ENCODE peak calls at places on chromosomes 13 and 19, in six cellular contexts. F, Y, Z, D, X and L are unnamed samples.

GRCh38 chr19:47111081-47111589 is 2.4 kb downstream of the ZC3H4 start:
- DNase-seq in F (peak; percentile 18), Y (no peak), Z (no peak), D (no peak), X (peak; percentile 35), L (no peak)

GRCh38 chr19:23286477-23286876 is 36.3 kb upstream of the ZNF724 start:
- DNase-seq in F (peak; percentile 40), Y (no peak), Z (no peak), D (no peak), X (no peak), L (no peak)

GRCh38 chr13:79450110-79450509 is 30.8 kb upstream of the NDFIP2 start:
- DNase-seq in F (no peak), Y (no peak), Z (no peak), D (no peak), X (no peak), L (no peak)

GRCh38 chr19:46818812-46819211 is 30.4 kb upstream of the SLC1A5 start:
- DNase-seq in F (peak; percentile 9), Y (no peak), Z (no peak), D (no peak), X (no peak), L (no peak)

GRCh38 chr19:34411216-34411615 is 7.0 kb downstream of the PDCD2L start:
- DNase-seq in F (no peak), Y (no peak), Z (no peak), D (no peak), X (no peak), L (no peak)

GRCh38 chr13:99316657-99317244 is 9.6 kb upstream of the GPR183 start:
- DNase-seq in F (no peak), Y (no peak), Z (peak; percentile 70), D (no peak), X (no peak), L (no peak)

GRCh38 chr19:44925114-44925891 is 10.9 kb downstream of the APOC1 start:
- DNase-seq in F (no peak), Y (no peak), Z (peak; percentile 40), D (no peak), X (no peak), L (no peak)

GRCh38 chr13:98254541-98254940 is 77.5 kb upstream of the RNF113B start:
- DNase-seq in F (no peak), Y (no peak), Z (no peak), D (peak; percentile 61), X (no peak), L (no peak)

GRCh38 chr13:112833551-112834257 is 135.3 kb upstream of the MCF2L start:
- DNase-seq in F (no peak), Y (no peak), Z (no peak), D (no peak), X (no peak), L (no peak)

GRCh38 chr13:29422015-29422414 is 173.5 kb downstream of the SLC7A1 start:
- DNase-seq in F (no peak), Y (no peak), Z (no peak), D (no peak), X (no peak), L (no peak)

GRCh38 chr19:55069137-55069858 is 6.3 kb upstream of the RDH13 start:
- DNase-seq in F (peak; percentile 91), Y (no peak), Z (peak; percentile 67), D (no peak), X (no peak), L (no peak)

GRCh38 chr19:49097453-49098288 is 12.4 kb downstream of the SNRNP70 start:
- DNase-seq in F (peak; percentile 66), Y (peak; percentile 51), Z (peak; percentile 72), D (no peak), X (peak; percentile 52), L (peak; percentile 73)

GRCh38 chr13:75318138-75318833 is 163.7 kb downstream of the TBC1D4 start:
- DNase-seq in F (no peak), Y (no peak), Z (no peak), D (no peak), X (no peak), L (no peak)

GRCh38 chr19:6252066-6252465 is 27.7 kb downstream of the MLLT1 start:
- DNase-seq in F (no peak), Y (no peak), Z (no peak), D (no peak), X (no peak), L (no peak)

GRCh38 chr19:48807590-48808308 is 3.1 kb downstream of the BCAT2 start:
- DNase-seq in F (no peak), Y (no peak), Z (no peak), D (no peak), X (no peak), L (no peak)

GRCh38 chr13:26062853-26063444 is 11.1 kb upstream of the SHISA2 start:
- DNase-seq in F (peak; percentile 42), Y (no peak), Z (no peak), D (peak; percentile 11), X (no peak), L (no peak)

GRCh38 chr19:15105044-15105443 is 2.2 kb upstream of the SYDE1 start:
- DNase-seq in F (no peak), Y (no peak), Z (no peak), D (no peak), X (no peak), L (no peak)

GRCh38 chr13:20981370-20982095 is 79.0 kb upstream of the XPO4 start:
- DNase-seq in F (no peak), Y (no peak), Z (no peak), D (no peak), X (no peak), L (no peak)

GRCh38 chr13:47117268-47117667 is 220.4 kb upstream of the HTR2A start:
- DNase-seq in F (no peak), Y (no peak), Z (no peak), D (peak; percentile 11), X (no peak), L (no peak)

GRCh38 chr19:3054972-3055740 is 7.1 kb downstream of the TLE5 start:
- DNase-seq in F (no peak), Y (no peak), Z (no peak), D (no peak), X (no peak), L (no peak)

GRCh38 chr13:28717170-28717569 is 1.6 kb downstream of the SLC46A3 start:
- DNase-seq in F (no peak), Y (no peak), Z (no peak), D (no peak), X (no peak), L (no peak)

GRCh38 chr13:28440774-28441532 is 54.0 kb downstream of the FLT1 start:
- DNase-seq in F (no peak), Y (no peak), Z (no peak), D (no peak), X (no peak), L (no peak)

GRCh38 chr13:95710313-95710712 is 33.4 kb downstream of the DNAJC3 start:
- DNase-seq in F (no peak), Y (no peak), Z (no peak), D (peak; percentile 23), X (no peak), L (no peak)

GRCh38 chr19:14361824-14362223 is 19.4 kb upstream of the ADGRE5 start:
- DNase-seq in F (peak; percentile 41), Y (no peak), Z (no peak), D (no peak), X (no peak), L (no peak)

GRCh38 chr19:12783849-12784393 is 7.4 kb upstream of the JUNB start:
- DNase-seq in F (no peak), Y (no peak), Z (peak; percentile 58), D (no peak), X (no peak), L (no peak)

GRCh38 chr19:39014037-39014436 is 18.3 kb downstream of the FBXO27 start:
- DNase-seq in F (peak; percentile 9), Y (no peak), Z (no peak), D (no peak), X (no peak), L (no peak)

GRCh38 chr13:32829676-32830091 is 186.5 kb upstream of the KL start:
- DNase-seq in F (no peak), Y (no peak), Z (no peak), D (no peak), X (no peak), L (no peak)

GRCh38 chr19:43470288-43470687 is 4.9 kb upstream of the LYPD3 start:
- DNase-seq in F (no peak), Y (peak; percentile 52), Z (no peak), D (no peak), X (no peak), L (no peak)

GRCh38 chr13:52053460-52053859 is 29.0 kb downstream of the UTP14C start:
- DNase-seq in F (no peak), Y (no peak), Z (no peak), D (no peak), X (no peak), L (no peak)

GRCh38 chr13:74026753-74027152 is 107.5 kb downstream of the KLF12 start:
- DNase-seq in F (no peak), Y (peak; percentile 42), Z (no peak), D (no peak), X (peak; percentile 49), L (peak; percentile 71)

GRCh38 chr13:111258637-111259036 is 61.8 kb upstream of the TEX29 start:
- DNase-seq in F (no peak), Y (no peak), Z (no peak), D (no peak), X (no peak), L (no peak)

GRCh38 chr13:96810104-96810503 is 184.2 kb downstream of the OXGR1 start:
- DNase-seq in F (no peak), Y (no peak), Z (no peak), D (no peak), X (no peak), L (no peak)

GRCh38 chr19:20664917-20665781 is 3.8 kb upstream of the ZNF626 start:
- DNase-seq in F (no peak), Y (no peak), Z (peak; percentile 23), D (no peak), X (no peak), L (no peak)